ENCODE peak calls at places on chromosome 18, in nine cellular contexts. T is iPS-NIHi11; F is AG09319; X is activated naive CD4-positive, alpha-beta T cell treated with anti-CD3 and anti-CD28 coated beads for 36 hours; B is anterior cingulate cortex; W is stimulated activated naive CD8-positive, alpha-beta T cell treated with anti-CD3 and anti-CD28 coated beads, Interleukin-15, amount 100 ng/mL, for 72 hours; H is H4; Y is posterior vena cava; A is substantia nigra. E is an unnamed sample.
A peak's percentile ranks its signal among the peaks of the same experiment; 100 is the strongest.

GRCh38 chr18:61833387-61833786 is 59.4 kb downstream of the RNF152 start:
- DNase-seq in T (no peak), F (peak; percentile 41), X (no peak), B (no peak), W (no peak), H (peak; percentile 69), Y (no peak), A (no peak), E (no peak)

GRCh38 chr18:8367217-8367988 is 241.8 kb upstream of the RAB12 start:
- DNase-seq in T (peak; percentile 83), F (no peak), X (peak; percentile 28), B (no peak), W (peak; percentile 20), H (no peak), Y (no peak), A (peak; percentile 40), E (peak; percentile 39)

GRCh38 chr18:80197490-80197889 is 49.8 kb downstream of the PARD6G start:
- DNase-seq in T (no peak), F (no peak), X (no peak), B (no peak), W (no peak), H (no peak), Y (no peak), A (no peak), E (no peak)

GRCh38 chr18:24170389-24170788 is 31.5 kb downstream of the CABYR start:
- DNase-seq in T (no peak), F (no peak), X (no peak), B (no peak), W (no peak), H (no peak), Y (no peak), A (no peak), E (no peak)

GRCh38 chr18:22434973-22435608 is 17.4 kb upstream of the CTAGE1 start:
- DNase-seq in T (no peak), F (no peak), X (no peak), B (no peak), W (no peak), H (no peak), Y (no peak), A (no peak), E (no peak)

GRCh38 chr18:78741381-78742340 is 238.0 kb upstream of the SALL3 start:
- DNase-seq in T (no peak), F (no peak), X (no peak), B (no peak), W (no peak), H (no peak), Y (peak; percentile 67), A (no peak), E (no peak)

GRCh38 chr18:78087338-78087737 is 837.7 kb downstream of the GALR1 start:
- DNase-seq in T (no peak), F (no peak), X (no peak), B (no peak), W (no peak), H (no peak), Y (no peak), A (no peak), E (no peak)

GRCh38 chr18:49241852-49242251 is 218.6 kb downstream of the DYM start:
- DNase-seq in T (no peak), F (no peak), X (no peak), B (no peak), W (no peak), H (no peak), Y (no peak), A (no peak), E (no peak)

GRCh38 chr18:37318360-37319037 is 247.1 kb downstream of the CELF4 start:
- DNase-seq in T (no peak), F (no peak), X (no peak), B (no peak), W (no peak), H (no peak), Y (no peak), A (no peak), E (no peak)

GRCh38 chr18:45958730-45959129 is 8.4 kb downstream of the EPG5 start:
- DNase-seq in T (no peak), F (no peak), X (peak; percentile 15), B (no peak), W (no peak), H (no peak), Y (no peak), A (no peak), E (no peak)

E was measured in left lung.